ENCODE peak calls at places on chromosomes 13 and 19, in nine cellular contexts. E is LHCN-M2, C is AG09319, P is HCEC 1CT, Y is cardiac fibroblast, U is NB4, Q is ecto neural progenitor cell, T is pancreas, R is astrocyte of the cerebellum. K is an unnamed sample.

GRCh38 chr13:110661256-110661655 is 44.7 kb downstream of the CARS2 start:
- DNase-seq in E (no peak), C (no peak), P (no peak), Y (peak), U (no peak), Q (no peak), T (no peak), R (peak), K (no peak)

GRCh38 chr13:28349901-28350654 is 144.8 kb downstream of the FLT1 start:
- DNase-seq in E (no peak), C (no peak), P (no peak), Y (no peak), U (no peak), Q (no peak), T (no peak), R (no peak), K (no peak)

GRCh38 chr13:97810152-97810551 is 143.3 kb upstream of the IPO5 start:
- DNase-seq in E (peak), C (no peak), P (no peak), Y (peak), U (peak), Q (no peak), T (no peak), R (no peak), K (peak)

GRCh38 chr13:69477451-69477850 is 630.2 kb upstream of the ATXN8OS start:
- DNase-seq in E (no peak), C (no peak), P (no peak), Y (no peak), U (no peak), Q (no peak), T (no peak), R (no peak), K (no peak)

GRCh38 chr19:13376537-13376936 is 129.7 kb downstream of the CACNA1A start:
- DNase-seq in E (no peak), C (no peak), P (no peak), Y (no peak), U (no peak), Q (no peak), T (no peak), R (no peak), K (no peak)

GRCh38 chr13:21018220-21018619 is 43.2 kb downstream of the LATS2 start:
- DNase-seq in E (no peak), C (no peak), P (no peak), Y (no peak), U (peak), Q (no peak), T (no peak), R (no peak), K (no peak)

GRCh38 chr13:113211774-113212173 is 2.4 kb downstream of the CUL4A start:
- DNase-seq in E (no peak), C (no peak), P (no peak), Y (no peak), U (peak), Q (no peak), T (no peak), R (no peak), K (no peak)

GRCh38 chr19:5099822-5100221 is 130.9 kb downstream of the KDM4B start:
- DNase-seq in E (no peak), C (no peak), P (no peak), Y (no peak), U (peak), Q (no peak), T (no peak), R (no peak), K (no peak)

GRCh38 chr13:23279321-23279720 is 98.5 kb downstream of the SGCG start:
- DNase-seq in E (no peak), C (no peak), P (no peak), Y (peak), U (no peak), Q (no peak), T (no peak), R (no peak), K (no peak)

GRCh38 chr19:4984448-4984990 is 15.6 kb downstream of the KDM4B start:
- DNase-seq in E (no peak), C (no peak), P (no peak), Y (no peak), U (no peak), Q (no peak), T (no peak), R (no peak), K (no peak)

GRCh38 chr19:42928896-42929295 is 8.1 kb downstream of the PSG7 start:
- DNase-seq in E (no peak), C (no peak), P (no peak), Y (no peak), U (no peak), Q (no peak), T (no peak), R (no peak), K (no peak)

GRCh38 chr13:80334582-80335260 is 6.2 kb downstream of the SPRY2 start:
- DNase-seq in E (peak), C (no peak), P (peak), Y (peak), U (no peak), Q (no peak), T (no peak), R (no peak), K (no peak)

GRCh38 chr13:111904166-111904565 is 162.8 kb upstream of the SOX1 start:
- DNase-seq in E (no peak), C (no peak), P (no peak), Y (no peak), U (no peak), Q (peak), T (peak), R (no peak), K (no peak)

GRCh38 chr13:72692884-72693514 is 34.4 kb downstream of the MZT1 start:
- DNase-seq in E (no peak), C (no peak), P (no peak), Y (no peak), U (no peak), Q (no peak), T (no peak), R (no peak), K (no peak)

GRCh38 chr19:2171349-2172145 is 7.8 kb downstream of the DOT1L start:
- DNase-seq in E (no peak), C (no peak), P (no peak), Y (peak), U (no peak), Q (no peak), T (no peak), R (no peak), K (no peak)

GRCh38 chr19:29823581-29824330 is 12.0 kb downstream of the CCNE1 start:
- DNase-seq in E (no peak), C (no peak), P (no peak), Y (no peak), U (no peak), Q (no peak), T (no peak), R (no peak), K (no peak)

GRCh38 chr13:30882996-30883766 is 22.9 kb upstream of the MEDAG start:
- DNase-seq in E (no peak), C (no peak), P (no peak), Y (no peak), U (no peak), Q (no peak), T (no peak), R (no peak), K (no peak)

GRCh38 chr13:113186061-113186900 is 22.2 kb downstream of the PCID2 start:
- DNase-seq in E (no peak), C (no peak), P (no peak), Y (no peak), U (no peak), Q (no peak), T (no peak), R (no peak), K (no peak)

GRCh38 chr13:108702171-108702570 is 72.8 kb downstream of the MYO16 start:
- DNase-seq in E (no peak), C (no peak), P (no peak), Y (no peak), U (no peak), Q (no peak), T (no peak), R (no peak), K (no peak)

GRCh38 chr13:42101821-42102580 is 53.6 kb downstream of the DGKH start:
- DNase-seq in E (no peak), C (no peak), P (no peak), Y (peak), U (no peak), Q (no peak), T (no peak), R (no peak), K (peak)

GRCh38 chr19:28497137-28497536 is 715.8 kb downstream of the UQCRFS1 start:
- DNase-seq in E (no peak), C (no peak), P (no peak), Y (no peak), U (no peak), Q (no peak), T (no peak), R (peak), K (no peak)

GRCh38 chr13:111326621-111326965 is 6.2 kb downstream of the TEX29 start:
- DNase-seq in E (no peak), C (no peak), P (no peak), Y (no peak), U (no peak), Q (no peak), T (no peak), R (no peak), K (no peak)

GRCh38 chr19:1109032-1109541 is 5.3 kb downstream of the GPX4 start:
- DNase-seq in E (no peak), C (no peak), P (no peak), Y (no peak), U (no peak), Q (no peak), T (no peak), R (no peak), K (no peak)

GRCh38 chr13:40508112-40508511 is 158.3 kb downstream of the FOXO1 start:
- DNase-seq in E (peak), C (peak), P (no peak), Y (peak), U (no peak), Q (no peak), T (no peak), R (peak), K (peak)

GRCh38 chr13:110486061-110486780 is 75.3 kb downstream of the RAB20 start:
- DNase-seq in E (no peak), C (no peak), P (no peak), Y (no peak), U (no peak), Q (no peak), T (no peak), R (no peak), K (no peak)

GRCh38 chr13:112802808-112803207 is 113.0 kb downstream of the ATP11A start:
- DNase-seq in E (no peak), C (no peak), P (no peak), Y (no peak), U (no peak), Q (no peak), T (no peak), R (no peak), K (no peak)

GRCh38 chr19:1503089-1503924 is 9.5 kb downstream of the ADAMTSL5 start:
- DNase-seq in E (peak), C (no peak), P (peak), Y (peak), U (peak), Q (peak), T (peak), R (no peak), K (peak)

K was measured in AG20443.